ENCODE peak calls at places on chromosomes 2 and 18, in nine cellular contexts. One of them, this sample, is unnamed.

GRCh38 chr18:78813156-78813555 is 166.5 kb upstream of the SALL3 start:
- DNase-seq in K562: no peak
- DNase-seq in effector memory CD4-positive, alpha-beta T cell: no peak
- DNase-seq in HT1080: no peak
- DNase-seq in activated CD8-positive, alpha-beta T cell treated with anti-CD3 and anti-CD28 coated beads, Interleukin-2, amount 10 ng/mL, durations not matched to agents 7 days and 5 days: no peak
- DNase-seq in KBM-7: no peak
- DNase-seq in left cardiac atrium: no peak
- DNase-seq in Right ventricle myocardium superior: no peak
- DNase-seq in hippocampal formation: no peak
- DNase-seq in this sample: no peak

GRCh38 chr18:79540161-79540913 is 139.3 kb upstream of the CTDP1 start:
- DNase-seq in K562: no peak
- DNase-seq in effector memory CD4-positive, alpha-beta T cell: no peak
- DNase-seq in HT1080: no peak
- DNase-seq in activated CD8-positive, alpha-beta T cell treated with anti-CD3 and anti-CD28 coated beads, Interleukin-2, amount 10 ng/mL, durations not matched to agents 7 days and 5 days: no peak
- DNase-seq in KBM-7: no peak
- DNase-seq in left cardiac atrium: no peak
- DNase-seq in Right ventricle myocardium superior: no peak
- DNase-seq in hippocampal formation: no peak
- DNase-seq in this sample: no peak

GRCh38 chr18:67514901-67515540 is 1.5 kb downstream of the DSEL start:
- DNase-seq in K562: no peak
- DNase-seq in effector memory CD4-positive, alpha-beta T cell: no peak
- DNase-seq in HT1080: no peak
- DNase-seq in activated CD8-positive, alpha-beta T cell treated with anti-CD3 and anti-CD28 coated beads, Interleukin-2, amount 10 ng/mL, durations not matched to agents 7 days and 5 days: no peak
- DNase-seq in KBM-7: no peak
- DNase-seq in left cardiac atrium: no peak
- DNase-seq in Right ventricle myocardium superior: no peak
- DNase-seq in hippocampal formation: no peak
- DNase-seq in this sample: no peak

GRCh38 chr2:12534646-12535263 is 182.0 kb upstream of the TRIB2 start:
- DNase-seq in K562: no peak
- DNase-seq in effector memory CD4-positive, alpha-beta T cell: no peak
- DNase-seq in HT1080: peak
- DNase-seq in activated CD8-positive, alpha-beta T cell treated with anti-CD3 and anti-CD28 coated beads, Interleukin-2, amount 10 ng/mL, durations not matched to agents 7 days and 5 days: no peak
- DNase-seq in KBM-7: no peak
- DNase-seq in left cardiac atrium: peak
- DNase-seq in Right ventricle myocardium superior: no peak
- DNase-seq in hippocampal formation: no peak
- DNase-seq in this sample: no peak

GRCh38 chr2:27162151-27163121 is 13.6 kb downstream of the TCF23 start:
- DNase-seq in K562: peak
- DNase-seq in effector memory CD4-positive, alpha-beta T cell: no peak
- DNase-seq in HT1080: peak
- DNase-seq in activated CD8-positive, alpha-beta T cell treated with anti-CD3 and anti-CD28 coated beads, Interleukin-2, amount 10 ng/mL, durations not matched to agents 7 days and 5 days: no peak
- DNase-seq in KBM-7: no peak
- DNase-seq in left cardiac atrium: no peak
- DNase-seq in Right ventricle myocardium superior: no peak
- DNase-seq in hippocampal formation: no peak
- DNase-seq in this sample: no peak

GRCh38 chr2:8545676-8546318 is 136.1 kb upstream of the ID2 start:
- DNase-seq in K562: no peak
- DNase-seq in effector memory CD4-positive, alpha-beta T cell: no peak
- DNase-seq in HT1080: no peak
- DNase-seq in activated CD8-positive, alpha-beta T cell treated with anti-CD3 and anti-CD28 coated beads, Interleukin-2, amount 10 ng/mL, durations not matched to agents 7 days and 5 days: no peak
- DNase-seq in KBM-7: peak
- DNase-seq in left cardiac atrium: no peak
- DNase-seq in Right ventricle myocardium superior: no peak
- DNase-seq in hippocampal formation: no peak
- DNase-seq in this sample: no peak

GRCh38 chr2:219002395-219003266 is 9.4 kb upstream of the CRYBA2 start:
- DNase-seq in K562: peak
- DNase-seq in effector memory CD4-positive, alpha-beta T cell: peak
- DNase-seq in HT1080: no peak
- DNase-seq in activated CD8-positive, alpha-beta T cell treated with anti-CD3 and anti-CD28 coated beads, Interleukin-2, amount 10 ng/mL, durations not matched to agents 7 days and 5 days: peak
- DNase-seq in KBM-7: no peak
- DNase-seq in left cardiac atrium: peak
- DNase-seq in Right ventricle myocardium superior: no peak
- DNase-seq in hippocampal formation: no peak
- DNase-seq in this sample: no peak

GRCh38 chr2:235055891-235056516 is 104.2 kb downstream of the SH3BP4 start:
- DNase-seq in K562: peak
- DNase-seq in effector memory CD4-positive, alpha-beta T cell: no peak
- DNase-seq in HT1080: peak
- DNase-seq in activated CD8-positive, alpha-beta T cell treated with anti-CD3 and anti-CD28 coated beads, Interleukin-2, amount 10 ng/mL, durations not matched to agents 7 days and 5 days: no peak
- DNase-seq in KBM-7: peak
- DNase-seq in left cardiac atrium: no peak
- DNase-seq in Right ventricle myocardium superior: no peak
- DNase-seq in hippocampal formation: peak
- DNase-seq in this sample: no peak

GRCh38 chr2:119389615-119390306 is 23.0 kb downstream of the DBI start:
- DNase-seq in K562: peak
- DNase-seq in effector memory CD4-positive, alpha-beta T cell: no peak
- DNase-seq in HT1080: peak
- DNase-seq in activated CD8-positive, alpha-beta T cell treated with anti-CD3 and anti-CD28 coated beads, Interleukin-2, amount 10 ng/mL, durations not matched to agents 7 days and 5 days: no peak
- DNase-seq in KBM-7: peak
- DNase-seq in left cardiac atrium: peak
- DNase-seq in Right ventricle myocardium superior: peak
- DNase-seq in hippocampal formation: no peak
- DNase-seq in this sample: no peak

GRCh38 chr2:873651-874580 is 76.7 kb upstream of the SNTG2 start:
- DNase-seq in K562: no peak
- DNase-seq in effector memory CD4-positive, alpha-beta T cell: no peak
- DNase-seq in HT1080: no peak
- DNase-seq in activated CD8-positive, alpha-beta T cell treated with anti-CD3 and anti-CD28 coated beads, Interleukin-2, amount 10 ng/mL, durations not matched to agents 7 days and 5 days: no peak
- DNase-seq in KBM-7: no peak
- DNase-seq in left cardiac atrium: no peak
- DNase-seq in Right ventricle myocardium superior: no peak
- DNase-seq in hippocampal formation: no peak
- DNase-seq in this sample: no peak

GRCh38 chr2:67867735-67868134 is 195.1 kb downstream of the C1D start:
- DNase-seq in K562: no peak
- DNase-seq in effector memory CD4-positive, alpha-beta T cell: no peak
- DNase-seq in HT1080: peak
- DNase-seq in activated CD8-positive, alpha-beta T cell treated with anti-CD3 and anti-CD28 coated beads, Interleukin-2, amount 10 ng/mL, durations not matched to agents 7 days and 5 days: no peak
- DNase-seq in KBM-7: no peak
- DNase-seq in left cardiac atrium: no peak
- DNase-seq in Right ventricle myocardium superior: no peak
- DNase-seq in hippocampal formation: no peak
- DNase-seq in this sample: no peak

GRCh38 chr2:38076710-38077430 is 919 bp upstream of the CYP1B1 start:
- DNase-seq in K562: peak
- DNase-seq in effector memory CD4-positive, alpha-beta T cell: no peak
- DNase-seq in HT1080: no peak
- DNase-seq in activated CD8-positive, alpha-beta T cell treated with anti-CD3 and anti-CD28 coated beads, Interleukin-2, amount 10 ng/mL, durations not matched to agents 7 days and 5 days: peak
- DNase-seq in KBM-7: peak
- DNase-seq in left cardiac atrium: peak
- DNase-seq in Right ventricle myocardium superior: peak
- DNase-seq in hippocampal formation: no peak
- DNase-seq in this sample: no peak

GRCh38 chr2:231862071-231862470 is 64.1 kb downstream of the NPPC start:
- DNase-seq in K562: no peak
- DNase-seq in effector memory CD4-positive, alpha-beta T cell: no peak
- DNase-seq in HT1080: no peak
- DNase-seq in activated CD8-positive, alpha-beta T cell treated with anti-CD3 and anti-CD28 coated beads, Interleukin-2, amount 10 ng/mL, durations not matched to agents 7 days and 5 days: no peak
- DNase-seq in KBM-7: no peak
- DNase-seq in left cardiac atrium: no peak
- DNase-seq in Right ventricle myocardium superior: no peak
- DNase-seq in hippocampal formation: no peak
- DNase-seq in this sample: no peak

GRCh38 chr2:10844083-10844482 is 31.5 kb upstream of the PDIA6 start:
- DNase-seq in K562: no peak
- DNase-seq in effector memory CD4-positive, alpha-beta T cell: no peak
- DNase-seq in HT1080: peak
- DNase-seq in activated CD8-positive, alpha-beta T cell treated with anti-CD3 and anti-CD28 coated beads, Interleukin-2, amount 10 ng/mL, durations not matched to agents 7 days and 5 days: no peak
- DNase-seq in KBM-7: no peak
- DNase-seq in left cardiac atrium: peak
- DNase-seq in Right ventricle myocardium superior: peak
- DNase-seq in hippocampal formation: peak
- DNase-seq in this sample: peak

GRCh38 chr2:234682492-234683228 is 185.8 kb upstream of the ARL4C start:
- DNase-seq in K562: no peak
- DNase-seq in effector memory CD4-positive, alpha-beta T cell: no peak
- DNase-seq in HT1080: peak
- DNase-seq in activated CD8-positive, alpha-beta T cell treated with anti-CD3 and anti-CD28 coated beads, Interleukin-2, amount 10 ng/mL, durations not matched to agents 7 days and 5 days: no peak
- DNase-seq in KBM-7: no peak
- DNase-seq in left cardiac atrium: no peak
- DNase-seq in Right ventricle myocardium superior: no peak
- DNase-seq in hippocampal formation: no peak
- DNase-seq in this sample: no peak

GRCh38 chr2:96510931-96511595 is 5.9 kb upstream of the NEURL3 start:
- DNase-seq in K562: no peak
- DNase-seq in effector memory CD4-positive, alpha-beta T cell: no peak
- DNase-seq in HT1080: no peak
- DNase-seq in activated CD8-positive, alpha-beta T cell treated with anti-CD3 and anti-CD28 coated beads, Interleukin-2, amount 10 ng/mL, durations not matched to agents 7 days and 5 days: no peak
- DNase-seq in KBM-7: no peak
- DNase-seq in left cardiac atrium: no peak
- DNase-seq in Right ventricle myocardium superior: no peak
- DNase-seq in hippocampal formation: no peak
- DNase-seq in this sample: no peak

GRCh38 chr2:67876176-67876575 is 186.6 kb downstream of the C1D start:
- DNase-seq in K562: no peak
- DNase-seq in effector memory CD4-positive, alpha-beta T cell: no peak
- DNase-seq in HT1080: peak
- DNase-seq in activated CD8-positive, alpha-beta T cell treated with anti-CD3 and anti-CD28 coated beads, Interleukin-2, amount 10 ng/mL, durations not matched to agents 7 days and 5 days: no peak
- DNase-seq in KBM-7: no peak
- DNase-seq in left cardiac atrium: no peak
- DNase-seq in Right ventricle myocardium superior: no peak
- DNase-seq in hippocampal formation: no peak
- DNase-seq in this sample: no peak

GRCh38 chr2:155815851-155816250 is 516.7 kb downstream of the NR4A2 start:
- DNase-seq in K562: peak
- DNase-seq in effector memory CD4-positive, alpha-beta T cell: no peak
- DNase-seq in HT1080: peak
- DNase-seq in activated CD8-positive, alpha-beta T cell treated with anti-CD3 and anti-CD28 coated beads, Interleukin-2, amount 10 ng/mL, durations not matched to agents 7 days and 5 days: peak
- DNase-seq in KBM-7: peak
- DNase-seq in left cardiac atrium: no peak
- DNase-seq in Right ventricle myocardium superior: no peak
- DNase-seq in hippocampal formation: peak
- DNase-seq in this sample: no peak

GRCh38 chr2:13536941-13537340 is 820.2 kb downstream of the TRIB2 start:
- DNase-seq in K562: no peak
- DNase-seq in effector memory CD4-positive, alpha-beta T cell: no peak
- DNase-seq in HT1080: no peak
- DNase-seq in activated CD8-positive, alpha-beta T cell treated with anti-CD3 and anti-CD28 coated beads, Interleukin-2, amount 10 ng/mL, durations not matched to agents 7 days and 5 days: no peak
- DNase-seq in KBM-7: no peak
- DNase-seq in left cardiac atrium: no peak
- DNase-seq in Right ventricle myocardium superior: no peak
- DNase-seq in hippocampal formation: no peak
- DNase-seq in this sample: no peak

GRCh38 chr2:68420254-68420910 is 46.7 kb downstream of the FBXO48 start:
- DNase-seq in K562: peak
- DNase-seq in effector memory CD4-positive, alpha-beta T cell: no peak
- DNase-seq in HT1080: no peak
- DNase-seq in activated CD8-positive, alpha-beta T cell treated with anti-CD3 and anti-CD28 coated beads, Interleukin-2, amount 10 ng/mL, durations not matched to agents 7 days and 5 days: no peak
- DNase-seq in KBM-7: peak
- DNase-seq in left cardiac atrium: no peak
- DNase-seq in Right ventricle myocardium superior: no peak
- DNase-seq in hippocampal formation: no peak
- DNase-seq in this sample: no peak

GRCh38 chr2:44101246-44101645 is 67.4 kb upstream of the PPM1B start:
- DNase-seq in K562: no peak
- DNase-seq in effector memory CD4-positive, alpha-beta T cell: no peak
- DNase-seq in HT1080: no peak
- DNase-seq in activated CD8-positive, alpha-beta T cell treated with anti-CD3 and anti-CD28 coated beads, Interleukin-2, amount 10 ng/mL, durations not matched to agents 7 days and 5 days: no peak
- DNase-seq in KBM-7: no peak
- DNase-seq in left cardiac atrium: no peak
- DNase-seq in Right ventricle myocardium superior: no peak
- DNase-seq in hippocampal formation: no peak
- DNase-seq in this sample: no peak

GRCh38 chr18:51610481-51610880 is 413.0 kb upstream of the MEX3C start:
- DNase-seq in K562: no peak
- DNase-seq in effector memory CD4-positive, alpha-beta T cell: no peak
- DNase-seq in HT1080: no peak
- DNase-seq in activated CD8-positive, alpha-beta T cell treated with anti-CD3 and anti-CD28 coated beads, Interleukin-2, amount 10 ng/mL, durations not matched to agents 7 days and 5 days: no peak
- DNase-seq in KBM-7: no peak
- DNase-seq in left cardiac atrium: no peak
- DNase-seq in Right ventricle myocardium superior: no peak
- DNase-seq in hippocampal formation: no peak
- DNase-seq in this sample: no peak

GRCh38 chr2:148720501-148720998 is 76.0 kb downstream of the EPC2 start:
- DNase-seq in K562: peak
- DNase-seq in effector memory CD4-positive, alpha-beta T cell: no peak
- DNase-seq in HT1080: no peak
- DNase-seq in activated CD8-positive, alpha-beta T cell treated with anti-CD3 and anti-CD28 coated beads, Interleukin-2, amount 10 ng/mL, durations not matched to agents 7 days and 5 days: no peak
- DNase-seq in KBM-7: no peak
- DNase-seq in left cardiac atrium: peak
- DNase-seq in Right ventricle myocardium superior: peak
- DNase-seq in hippocampal formation: peak
- DNase-seq in this sample: no peak